ENCODE peak calls at places on chromosomes 7 and 10, in ten cellular contexts. O is A549, C is spleen, G is sigmoid colon, T is body of pancreas, P is transverse colon, A is HCT116, Y is tibial nerve, L is suprapubic skin, F is Peyer's patch. H is an unnamed sample.

GRCh38 chr10:127303105-127303504 is 106.7 kb upstream of the INSYN2A start:
- DNase-seq in P (no peak), Y (no peak), G (no peak), T (no peak), A (no peak), L (no peak), C (no peak), O (no peak), F (no peak), H (no peak)

GRCh38 chr7:71784180-71784579 is 628.0 kb downstream of the CALN1 start:
- DNase-seq in Y (no peak), O (no peak), G (no peak), P (no peak), F (no peak), A (no peak), C (no peak), T (no peak), L (no peak), H (no peak)

GRCh38 chr10:35639651-35640311 is 2.3 kb downstream of the FZD8 start:
- DNase-seq in O (peak), Y (no peak), A (no peak), F (no peak), P (peak), L (peak), G (peak), C (peak), T (peak), H (no peak)

GRCh38 chr7:1819258-1819841 is 149.3 kb downstream of the ELFN1 start:
- DNase-seq in G (peak), F (no peak), A (no peak), C (peak), L (peak), Y (no peak), T (no peak), O (no peak), P (no peak), H (peak)

GRCh38 chr7:156989766-156990535 is 20.5 kb downstream of the MNX1 start:
- DNase-seq in P (no peak), A (no peak), O (no peak), L (no peak), Y (no peak), T (no peak), F (no peak), C (no peak), G (no peak), H (no peak)

GRCh38 chr10:121592155-121592890 is 5.9 kb downstream of the FGFR2 start:
- DNase-seq in P (no peak), F (no peak), C (peak), Y (no peak), O (no peak), T (no peak), A (no peak), G (peak), L (no peak), H (no peak)

GRCh38 chr7:99265848-99266247 is 6.8 kb upstream of the MYH16 start:
- DNase-seq in T (no peak), Y (no peak), A (no peak), O (no peak), G (no peak), F (no peak), P (no peak), L (no peak), C (no peak), H (no peak)

GRCh38 chr7:20064181-20064970 is 152.8 kb downstream of the MACC1 start:
- DNase-seq in Y (no peak), T (no peak), F (no peak), P (no peak), C (no peak), G (no peak), A (no peak), O (no peak), L (no peak), H (no peak)

GRCh38 chr10:70461397-70462348 is 16.9 kb upstream of the PALD1 start:
- DNase-seq in L (no peak), C (no peak), P (peak), T (peak), G (peak), O (peak), F (peak), A (peak), Y (no peak), H (peak)

GRCh38 chr10:33248638-33249037 is 85.8 kb downstream of the NRP1 start:
- DNase-seq in F (no peak), L (no peak), P (no peak), G (no peak), A (no peak), Y (no peak), T (no peak), C (no peak), O (no peak), H (peak)

GRCh38 chr10:95447733-95448132 is 113.4 kb downstream of the SORBS1 start:
- DNase-seq in F (no peak), O (no peak), G (no peak), L (no peak), A (no peak), P (no peak), C (no peak), Y (no peak), T (peak), H (no peak)

GRCh38 chr10:79070611-79071534 is 2.1 kb downstream of the ZMIZ1 start:
- DNase-seq in L (peak), Y (peak), C (peak), T (peak), G (peak), F (peak), O (peak), A (no peak), P (peak), H (peak)

GRCh38 chr10:47371629-47372485 is 12.2 kb downstream of the ZNF488 start:
- DNase-seq in C (peak), O (no peak), Y (no peak), L (peak), F (no peak), A (no peak), G (no peak), T (no peak), P (no peak), H (no peak)

GRCh38 chr10:31739759-31740158 is 188.9 kb downstream of the ARHGAP12 start:
- DNase-seq in F (no peak), P (no peak), G (no peak), A (no peak), L (no peak), C (no peak), O (no peak), T (no peak), Y (no peak), H (no peak)

GRCh38 chr7:114070246-114070645 is 151.4 kb upstream of the PPP1R3A start:
- DNase-seq in G (no peak), O (no peak), C (no peak), T (no peak), A (no peak), P (no peak), Y (no peak), F (no peak), L (no peak), H (peak)

GRCh38 chr7:101450064-101450463 is 87.4 kb downstream of the COL26A1 start:
- DNase-seq in L (no peak), F (no peak), O (no peak), G (no peak), T (no peak), C (no peak), Y (no peak), P (no peak), A (no peak), H (peak)

GRCh38 chr10:70742537-70743429 is 42.4 kb downstream of the TBATA start:
- DNase-seq in A (no peak), O (no peak), F (peak), Y (no peak), G (no peak), P (peak), C (peak), L (no peak), T (peak), H (peak)

GRCh38 chr7:12423995-12424745 is 20.5 kb upstream of the VWDE start:
- DNase-seq in Y (no peak), F (no peak), P (no peak), C (no peak), L (no peak), T (no peak), O (no peak), G (no peak), A (no peak), H (no peak)

GRCh38 chr10:124364674-124365073 is 54.0 kb downstream of the OAT start:
- DNase-seq in P (no peak), Y (no peak), L (no peak), O (no peak), G (no peak), F (peak), A (no peak), T (no peak), C (peak), H (no peak)

GRCh38 chr7:80403686-80404241 is 108.1 kb downstream of the GNAT3 start:
- DNase-seq in C (no peak), A (no peak), Y (no peak), L (no peak), O (no peak), F (no peak), G (no peak), T (no peak), P (no peak), H (no peak)

GRCh38 chr7:157250605-157251228 is 86.1 kb upstream of the DNAJB6 start:
- DNase-seq in C (no peak), P (peak), L (no peak), A (peak), Y (no peak), O (peak), T (peak), F (no peak), G (no peak), H (peak)

GRCh38 chr10:102422586-102423129 is 2.0 kb downstream of the FBXL15 start:
- DNase-seq in Y (peak), L (peak), F (peak), A (peak), P (peak), G (peak), T (peak), O (peak), C (peak), H (peak)

GRCh38 chr7:116799912-116800311 is 62.5 kb upstream of the CAPZA2 start:
- DNase-seq in G (no peak), F (no peak), L (no peak), C (no peak), O (no peak), P (no peak), A (no peak), T (no peak), Y (no peak), H (no peak)

GRCh38 chr10:11617233-11617632 is 5.8 kb upstream of the USP6NL start:
- DNase-seq in O (no peak), A (no peak), L (no peak), Y (no peak), F (no peak), P (no peak), G (no peak), C (no peak), T (no peak), H (no peak)

GRCh38 chr10:97904576-97904975 is 54.9 kb downstream of the GOLGA7B start:
- DNase-seq in T (no peak), F (no peak), G (no peak), Y (no peak), A (no peak), C (no peak), P (no peak), L (no peak), O (no peak), H (no peak)

GRCh38 chr10:59177862-59178235 is 1.4 kb downstream of the PHYHIPL start:
- DNase-seq in C (no peak), T (no peak), L (no peak), F (no peak), G (no peak), A (no peak), Y (no peak), O (no peak), P (no peak), H (no peak)

GRCh38 chr7:101119876-101120275 is 7.0 kb upstream of the SERPINE1 start:
- DNase-seq in A (no peak), F (no peak), P (no peak), T (no peak), L (no peak), Y (no peak), C (no peak), O (no peak), G (no peak), H (no peak)

DNA sequence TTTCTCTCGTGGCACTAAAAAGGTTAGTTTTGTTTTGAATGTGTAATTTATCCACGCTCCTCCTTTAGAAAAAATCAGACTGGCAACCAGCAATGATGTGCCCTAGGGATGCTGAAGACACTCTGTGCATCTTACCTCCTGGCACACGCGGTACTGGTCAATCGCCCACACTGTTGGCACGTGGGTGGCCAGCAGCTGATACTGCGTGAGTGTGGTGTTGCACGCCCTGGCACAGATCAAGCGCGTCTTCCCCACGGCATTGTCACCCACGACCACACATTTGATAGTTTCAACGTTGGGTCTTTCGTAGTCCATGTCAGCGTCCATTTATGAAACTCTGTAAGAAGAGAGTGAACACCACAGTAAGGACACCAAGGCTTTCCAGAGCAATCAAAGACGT is 32.8 kb downstream of the RHOBTB1 start:
- DNase-seq in A (no peak), O (no peak), Y (no peak), T (no peak), G (no peak), F (no peak), L (no peak), P (no peak), C (no peak), H (no peak)
- TF ChIP-seq POLR2A in A (no peak), O (no peak), Y (no peak), T (no peak), G (no peak), F (no peak), L (no peak), P (no peak), C (no peak), H (no peak)

DNA sequence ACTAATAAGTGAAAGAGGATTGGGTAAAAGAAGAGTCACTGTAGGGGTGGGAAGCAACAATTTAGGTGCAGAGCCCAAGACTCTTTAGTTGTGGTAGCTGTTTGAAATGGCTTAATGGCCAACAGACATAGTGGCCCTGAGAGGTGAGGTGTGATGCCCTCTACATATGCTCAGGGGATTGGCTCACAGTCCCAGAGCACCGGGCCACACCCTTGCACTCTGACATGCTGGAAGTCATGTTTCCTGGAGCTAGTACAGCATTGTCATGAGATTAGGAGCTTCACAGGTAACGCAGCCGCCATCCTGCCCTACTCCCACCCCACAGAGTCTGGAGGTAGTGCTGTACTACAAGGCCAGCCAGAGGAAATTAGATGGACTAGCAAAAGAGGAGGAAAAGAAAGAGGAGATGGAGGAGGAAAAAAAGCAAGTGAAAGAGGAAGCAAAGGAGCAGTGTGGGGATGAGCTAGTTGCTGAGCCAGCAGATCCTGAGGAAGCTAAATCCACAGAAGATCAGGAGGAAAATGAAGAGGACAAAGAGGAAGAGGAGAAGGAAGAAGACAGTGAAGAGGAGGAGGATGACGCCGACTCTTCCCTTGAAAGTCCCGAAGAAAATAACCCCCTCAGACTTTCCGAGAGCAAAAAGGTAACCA is 14.8 kb upstream of the FLNC start:
- DNase-seq in T (no peak), O (no peak), F (no peak), A (no peak), L (no peak), G (no peak), Y (no peak), C (no peak), P (no peak), H (peak)
- TF ChIP-seq POLR2A in T (no peak), O (no peak), F (no peak), A (no peak), L (no peak), G (no peak), Y (no peak), C (no peak), P (no peak), H (no peak)

DNA sequence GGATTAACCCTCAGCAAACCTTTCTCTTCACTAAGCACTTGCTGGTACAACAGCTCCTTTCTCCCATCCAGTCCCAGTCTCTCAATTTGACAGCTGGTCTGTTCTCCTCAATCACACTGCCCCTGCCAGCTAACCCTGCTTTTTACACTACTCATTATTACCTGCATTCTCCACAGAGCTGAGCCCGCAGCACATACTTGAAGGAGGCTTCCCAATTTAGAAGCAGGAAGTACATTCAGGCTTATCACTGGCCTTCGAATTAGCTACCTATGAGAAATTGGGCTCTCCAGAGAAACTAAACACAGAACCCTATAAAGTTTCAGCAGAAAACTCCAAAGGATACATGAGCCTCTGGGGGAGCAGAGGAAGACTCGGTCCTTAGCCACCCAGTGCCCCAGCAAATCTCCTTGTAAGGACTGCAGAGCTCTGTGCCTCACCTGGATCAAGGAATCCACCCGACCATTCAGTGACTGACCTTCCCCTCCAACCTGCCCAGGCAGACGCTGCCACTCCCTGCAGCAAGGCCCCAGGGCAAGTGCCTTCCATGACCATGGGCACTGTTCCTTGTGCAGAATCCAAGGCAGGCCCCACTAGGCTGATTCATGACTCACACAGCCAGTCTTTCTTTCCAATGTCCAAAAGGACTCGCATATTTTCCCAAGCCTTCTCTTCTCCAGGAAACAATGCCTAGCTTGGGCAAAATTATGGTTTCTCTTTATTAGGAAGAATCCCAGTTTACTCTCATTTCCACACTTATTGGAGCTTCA is 68.0 kb downstream of the VOPP1 start:
- DNase-seq in P (no peak), G (no peak), Y (no peak), L (no peak), C (no peak), F (no peak), A (no peak), T (no peak), O (no peak), H (no peak)
- TF ChIP-seq POLR2A in P (no peak), G (no peak), Y (no peak), L (no peak), C (no peak), F (no peak), A (no peak), T (no peak), O (no peak), H (no peak)

GRCh38 chr10:43749940-43750552 is 101.4 kb upstream of the ZNF32 start:
- DNase-seq in P (no peak), T (peak), F (no peak), C (no peak), O (no peak), Y (no peak), A (no peak), G (no peak), L (no peak), H (no peak)
- TF ChIP-seq POLR2A in P (no peak), T (no peak), F (no peak), C (no peak), O (no peak), Y (no peak), A (no peak), G (no peak), L (no peak), H (no peak)